ENCODE peak calls at places on chromosomes 13 and 19, in seven cellular contexts. V is transverse colon, R is cardiac muscle cell, Z is GM23338, U is stomach, N is IMR-90, M is body of pancreas. Q is an unnamed sample.

GRCh38 chr19:17327654-17328516 is 6.8 kb downstream of the ANO8 start:
- DNase-seq in M (peak; percentile 75), N (no peak), R (peak; percentile 89), V (peak; percentile 89), U (peak; percentile 65), Z (peak; percentile 98), Q (no peak)

GRCh38 chr13:33817513-33817842 is 471 bp upstream of the RFC3 start:
- DNase-seq in M (no peak), U (no peak), Z (peak; percentile 3), V (no peak), N (peak; percentile 2), R (no peak), Q (no peak)

GRCh38 chr13:50104493-50104892 is 89.2 kb downstream of the KCNRG start:
- DNase-seq in Z (peak; percentile 17), M (no peak), V (no peak), U (no peak), N (peak; percentile 46), R (no peak), Q (no peak)

GRCh38 chr13:23347601-23348000 is 85.9 kb downstream of the SACS start:
- DNase-seq in U (no peak), Z (no peak), V (no peak), N (no peak), M (no peak), R (no peak), Q (no peak)

GRCh38 chr13:111230385-111230930 is 90.0 kb upstream of the TEX29 start:
- DNase-seq in M (no peak), U (no peak), N (no peak), R (peak; percentile 22), V (no peak), Z (no peak), Q (no peak)

GRCh38 chr13:112831801-112832200 is 137.2 kb upstream of the MCF2L start:
- DNase-seq in Z (no peak), R (no peak), N (no peak), U (no peak), V (no peak), M (no peak), Q (no peak)

GRCh38 chr19:3672993-3673392 is 27.3 kb downstream of the PIP5K1C start:
- DNase-seq in R (no peak), N (no peak), M (no peak), Z (no peak), U (no peak), V (no peak), Q (no peak)

GRCh38 chr13:41111454-41111853 is 21.1 kb downstream of the KBTBD6 start:
- DNase-seq in M (no peak), V (no peak), Z (no peak), R (no peak), U (no peak), N (peak; percentile 52), Q (no peak)

GRCh38 chr19:30119180-30119920 is 177.3 kb downstream of the URI1 start:
- DNase-seq in V (no peak), M (no peak), R (no peak), U (no peak), Z (no peak), N (no peak), Q (no peak)

GRCh38 chr19:5261151-5261890 is 79.3 kb downstream of the PTPRS start:
- DNase-seq in Z (no peak), N (no peak), M (no peak), V (no peak), R (no peak), U (no peak), Q (no peak)

GRCh38 chr13:26376430-26376829 is 122.5 kb downstream of the CDK8 start:
- DNase-seq in Z (no peak), R (no peak), U (no peak), V (no peak), M (no peak), N (no peak), Q (no peak)

GRCh38 chr13:26380930-26381329 is 127.0 kb downstream of the CDK8 start:
- DNase-seq in M (no peak), Z (no peak), N (no peak), V (no peak), U (no peak), R (no peak), Q (no peak)

GRCh38 chr13:26378116-26378515 is 124.2 kb downstream of the CDK8 start:
- DNase-seq in U (no peak), R (no peak), Z (no peak), V (no peak), M (no peak), N (no peak), Q (no peak)

GRCh38 chr13:26379831-26380230 is 125.9 kb downstream of the CDK8 start:
- DNase-seq in U (no peak), M (no peak), V (no peak), R (no peak), Z (no peak), N (no peak), Q (no peak)

DNA sequence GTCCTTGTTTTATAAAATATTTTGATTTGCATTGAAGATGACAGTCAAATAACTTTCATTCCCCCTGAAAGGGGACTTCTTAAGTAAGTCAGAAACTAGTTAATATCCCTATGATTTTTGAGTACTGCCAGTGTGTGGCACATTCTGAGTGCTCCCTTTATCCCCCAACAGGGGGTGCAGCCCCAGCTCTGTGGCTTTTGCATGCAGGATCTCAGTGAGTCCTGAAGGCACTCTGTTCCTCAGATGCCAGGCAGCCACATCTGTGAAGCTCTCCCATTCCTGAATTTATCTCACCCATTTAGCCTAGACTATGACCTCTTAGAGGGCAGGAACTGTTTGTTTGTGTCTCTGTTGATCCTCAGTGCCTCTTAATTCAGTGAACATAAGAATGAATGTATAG is 123.1 kb downstream of the CDK8 start:
- DNase-seq in V (no peak), M (no peak), U (no peak), R (peak; percentile 40), Z (peak; percentile 81), N (peak; percentile 3), Q (no peak)
- TF ChIP-seq CTCF in V (peak; percentile 24), M (no peak), U (no peak), R (peak; percentile 41), Z (peak; percentile 65), N (peak; percentile 30), Q (peak; percentile 61)

DNA sequence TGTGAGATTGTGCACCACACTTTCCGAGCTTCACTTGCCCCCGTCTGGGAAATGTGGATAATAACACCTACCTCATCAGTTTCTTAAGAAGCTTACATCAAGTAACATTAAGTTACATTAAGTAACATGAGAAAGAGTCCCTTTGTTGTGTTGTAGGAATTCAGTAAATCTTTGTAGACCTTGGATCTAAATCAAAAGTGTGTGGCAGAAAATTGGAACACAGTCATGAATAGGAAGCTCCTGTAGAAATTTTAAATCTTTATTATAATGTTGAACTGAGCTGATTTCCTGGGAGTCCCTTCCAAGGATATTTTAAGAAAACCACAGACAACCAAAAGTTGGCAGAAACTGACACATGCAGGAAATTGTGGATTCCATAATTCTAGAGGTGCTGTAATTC is 5.7 kb upstream of the ENOX1 start:
- DNase-seq in M (no peak), V (no peak), U (no peak), R (no peak), Z (no peak), N (no peak), Q (no peak)
- TF ChIP-seq CTCF in M (no peak), V (no peak), U (no peak), R (peak; percentile 7), Z (no peak), N (no peak), Q (peak; percentile 38)

DNA sequence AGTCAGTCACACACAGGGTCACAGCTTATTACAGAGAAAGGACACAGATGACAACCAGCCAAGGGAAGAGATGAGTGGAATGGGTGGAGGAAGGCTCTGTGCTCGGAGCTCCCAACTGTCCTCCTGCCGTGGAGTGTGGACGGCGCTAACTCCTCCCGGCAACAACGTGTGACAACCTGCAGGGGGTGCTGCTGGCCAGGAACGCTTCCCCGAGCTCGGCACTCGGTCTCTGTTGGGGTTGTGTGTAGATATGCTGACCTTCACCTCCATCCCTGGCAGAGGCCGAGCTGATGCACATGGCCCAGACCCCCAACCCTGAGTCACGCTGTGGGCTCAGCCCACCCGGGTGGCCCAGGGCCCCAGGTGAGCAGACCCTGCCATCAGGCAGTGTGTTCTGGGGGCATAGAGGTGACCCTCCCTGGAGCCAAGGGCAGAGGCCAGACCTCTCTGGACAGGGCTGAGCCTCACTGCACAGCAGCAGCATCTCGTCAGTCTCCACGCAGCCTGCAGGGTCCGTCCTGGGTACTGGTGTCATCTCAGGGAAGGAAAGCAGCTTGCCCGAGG is 14.1 kb downstream of the ZNF444 start:
- DNase-seq in N (no peak), U (no peak), M (peak; percentile 34), V (peak; percentile 33), R (no peak), Z (peak; percentile 86), Q (no peak)
- TF ChIP-seq CTCF in N (peak; percentile 31), U (peak; percentile 19), M (peak; percentile 52), V (peak; percentile 37), R (peak; percentile 41), Z (peak; percentile 86), Q (peak; percentile 53)

GRCh38 chr13:38417727-38418126 is 68.1 kb downstream of the UFM1 start:
- DNase-seq in N (peak; percentile 1), M (no peak), Z (peak; percentile 60), U (no peak), V (no peak), R (no peak), Q (no peak)
- TF ChIP-seq CTCF in N (no peak), M (no peak), Z (peak; percentile 65), U (peak; percentile 11), V (no peak), R (peak; percentile 34), Q (peak; percentile 45)